ENCODE peak calls at places on chromosomes 6 and 20, in ten cellular contexts. B, P, I, Z, D, X, S, V, G and C are unnamed samples. For H3K9me3, the result is how much of the 10 kb centered on the place peaks cover.

GRCh38 chr6:53581161-53581560 is 36.3 kb upstream of the GCLC start:
- DNase-seq in Z (no peak), I (peak), S (peak), P (no peak), V (no peak), D (peak), G (peak), B (no peak), X (no peak), C (no peak)

GRCh38 chr6:54111341-54111740 is at the start of gene MLIP:
- DNase-seq in V (no peak), Z (peak), B (no peak), X (peak), I (no peak), G (no peak), P (peak), D (no peak), S (no peak), C (no peak)

GRCh38 chr6:166678426-166678825 is 51.4 kb upstream of the RPS6KA2 start:
- DNase-seq in Z (no peak), D (peak), B (no peak), P (no peak), V (no peak), I (peak), S (no peak), X (no peak), G (peak), C (peak)

GRCh38 chr6:1993049-1993448 is 252.4 kb downstream of the GMDS start:
- DNase-seq in X (no peak), D (peak), G (peak), B (no peak), P (no peak), I (peak), V (no peak), S (peak), Z (no peak), C (no peak)

GRCh38 chr6:7684843-7685242 is 41.1 kb upstream of the BMP6 start:
- DNase-seq in B (no peak), D (no peak), G (no peak), X (peak), I (no peak), S (no peak), V (peak), P (no peak), Z (peak), C (no peak)

GRCh38 chr6:53773044-53773696 is 21.6 kb upstream of the LRRC1 start:
- DNase-seq in S (no peak), X (no peak), G (no peak), P (no peak), B (no peak), V (no peak), Z (no peak), D (no peak), I (no peak), C (no peak)

GRCh38 chr6:21665436-21666199 is 72.1 kb downstream of the SOX4 start:
- DNase-seq in Z (peak), V (peak), S (no peak), G (no peak), P (peak), I (peak), B (no peak), D (no peak), X (peak), C (no peak)

GRCh38 chr20:8602389-8603116 is 466.3 kb upstream of the PLCB4 start:
- DNase-seq in I (no peak), P (peak), B (no peak), Z (no peak), X (no peak), V (no peak), G (no peak), D (peak), S (peak), C (no peak)

DNA sequence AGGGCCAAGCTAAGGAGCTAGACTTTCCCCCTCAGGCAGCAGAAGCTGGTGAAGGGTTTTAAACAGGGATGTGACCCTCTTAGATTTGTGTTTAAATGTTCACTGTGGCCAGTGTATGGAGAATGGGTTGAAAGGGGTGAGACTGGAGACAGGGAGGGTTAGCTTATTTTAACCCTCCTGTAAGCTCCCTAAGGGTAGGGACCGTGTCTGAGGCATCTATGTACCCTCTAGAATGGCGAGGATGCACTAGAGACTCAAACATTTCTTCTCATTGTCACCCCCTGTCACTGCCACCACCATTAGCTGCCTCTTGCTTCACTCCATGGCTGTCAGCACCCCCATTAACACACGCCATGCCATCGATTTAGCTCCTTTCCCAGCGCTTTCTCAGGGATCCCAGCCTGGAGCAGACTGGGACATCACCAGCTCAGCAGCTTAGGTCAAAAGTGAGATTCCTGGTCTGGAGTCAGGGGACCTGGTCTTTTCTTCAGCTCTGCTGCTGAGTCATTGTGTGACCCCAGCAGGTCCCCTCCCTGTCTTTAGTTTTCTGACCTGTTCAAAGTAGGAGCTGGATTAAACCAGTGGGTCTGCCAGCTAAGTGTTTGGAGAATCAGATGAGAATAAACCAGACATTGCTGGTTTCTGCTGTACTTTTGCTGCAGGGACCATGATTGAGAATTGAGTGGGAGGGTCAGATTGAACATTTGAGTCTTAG is 1.1 kb upstream of the SLC22A7 start:
- DNase-seq in G (no peak), B (no peak), Z (peak), X (no peak), D (no peak), V (no peak), P (no peak), S (no peak), I (no peak), C (no peak)
- H3K9me3 ChIP-seq in G (under half), B (under half), Z (under half), X (under half), D (under half), V (under half), P (under half), S (under half), I (under half), C (under half)

DNA sequence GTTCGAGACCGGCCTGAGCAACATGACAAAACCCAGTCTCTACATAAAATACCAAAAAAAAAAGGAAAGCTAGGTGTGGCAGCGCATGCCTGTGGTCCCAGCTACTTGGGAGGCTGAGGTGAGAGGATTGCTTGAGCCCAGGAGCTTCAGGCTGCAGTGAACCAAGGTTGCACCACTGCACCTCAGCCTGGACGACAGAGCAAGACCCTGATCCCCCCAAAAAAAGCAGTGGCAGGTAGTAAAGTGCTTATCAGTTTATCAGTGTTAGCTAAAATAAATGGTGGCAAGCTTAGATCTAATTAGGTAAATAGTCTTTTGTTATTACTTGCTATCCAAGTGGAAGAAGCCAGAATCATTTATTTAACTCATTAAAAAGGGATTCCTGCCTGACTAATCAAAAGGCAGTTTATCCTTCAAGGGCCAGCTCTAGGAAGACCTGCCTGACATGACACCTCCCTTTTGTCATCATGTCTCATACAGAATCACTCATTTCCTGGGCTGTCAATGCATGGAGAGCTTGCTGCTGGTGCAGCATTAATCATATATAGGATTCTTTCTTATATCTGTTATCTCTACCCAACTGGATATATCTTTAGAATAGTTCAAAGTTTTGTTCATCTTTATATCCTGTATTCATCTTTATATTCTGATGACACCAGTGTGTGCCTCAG is 9.6 kb downstream of the DSTN start:
- DNase-seq in I (no peak), Z (no peak), B (no peak), D (no peak), G (peak), P (no peak), S (peak), V (no peak), X (no peak), C (no peak)
- H3K27ac ChIP-seq in I (no peak), Z (no peak), B (no peak), D (no peak), G (peak), P (no peak), S (no peak), V (no peak), X (no peak), C (no peak)

DNA sequence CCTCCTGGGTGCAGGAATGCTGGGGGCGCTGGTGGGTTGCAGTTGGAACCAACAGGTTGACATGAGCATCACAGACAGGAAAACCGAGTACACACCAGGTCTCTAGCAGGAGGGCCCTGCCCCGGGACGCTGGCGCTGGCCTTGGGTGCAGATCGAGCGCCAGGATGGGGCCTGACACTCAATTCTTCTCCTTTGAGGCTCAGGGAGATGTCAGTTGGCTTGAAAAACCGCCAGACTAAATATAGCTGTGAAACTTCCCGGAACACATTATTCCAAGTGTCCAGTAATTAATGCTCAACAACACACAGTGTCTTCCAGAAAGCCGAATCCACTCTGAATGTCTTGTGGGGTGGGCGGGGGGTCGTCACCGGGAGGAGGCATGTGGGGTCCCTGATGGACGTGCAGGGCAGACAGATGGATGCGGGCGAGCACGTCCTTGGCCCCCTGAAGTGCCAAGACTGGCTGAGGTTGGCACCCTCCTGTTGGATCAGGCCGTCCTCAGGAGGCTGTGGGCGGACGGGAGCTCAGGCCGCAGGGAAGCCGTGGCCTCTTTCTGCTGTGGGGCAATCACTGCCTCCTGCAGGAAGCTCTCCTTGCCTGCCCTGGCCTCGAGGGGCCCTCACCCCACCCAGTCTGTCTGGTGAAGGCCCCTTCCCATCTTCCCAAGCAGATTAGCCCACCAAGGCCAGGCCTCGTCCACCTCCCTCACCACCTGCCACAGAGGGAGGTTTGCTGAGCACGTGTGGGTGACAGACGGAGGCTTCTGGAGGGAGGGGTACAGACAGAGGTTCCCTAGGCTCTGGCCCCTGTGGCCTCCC is 19.4 kb upstream of the GATA5 start:
- DNase-seq in V (no peak), G (no peak), B (no peak), P (no peak), D (no peak), I (no peak), Z (no peak), X (no peak), S (no peak), C (no peak)
- H2AFZ ChIP-seq in V (no peak), G (no peak), B (peak), P (no peak), D (no peak), I (no peak), Z (no peak), X (no peak), S (no peak), C (no peak)

GRCh38 chr6:35907750-35908149 is 13.1 kb downstream of the SRPK1 start:
- DNase-seq in S (no peak), G (no peak), P (no peak), I (no peak), Z (no peak), B (no peak), D (no peak), V (no peak), X (no peak), C (no peak)
- H3K9me3 ChIP-seq in S (under half), G (under half), P (under half), I (under half), Z (under half), B (under half), D (under half), V (under half), X (half or more), C (under half)

GRCh38 chr6:148934534-148934933 is 187.7 kb downstream of the UST start:
- DNase-seq in V (no peak), S (peak), Z (no peak), X (no peak), P (no peak), B (no peak), I (peak), D (peak), G (peak), C (no peak)
- H3K27ac ChIP-seq in V (no peak), S (peak), Z (no peak), X (no peak), P (no peak), B (no peak), I (no peak), D (no peak), G (no peak), C (no peak)

GRCh38 chr6:67016921-67017460 is 1310.0 kb upstream of the EYS start:
- DNase-seq in X (no peak), G (no peak), P (no peak), D (no peak), I (no peak), Z (no peak), S (no peak), B (no peak), V (no peak), C (no peak)
- H2AFZ ChIP-seq in X (no peak), G (no peak), P (no peak), D (no peak), I (no peak), Z (peak), S (no peak), B (no peak), V (no peak), C (no peak)

GRCh38 chr6:155349956-155350355 is 35.7 kb upstream of the TFB1M start:
- DNase-seq in D (no peak), G (no peak), V (no peak), S (no peak), X (no peak), B (no peak), P (no peak), Z (no peak), I (no peak), C (no peak)
- H3K9me3 ChIP-seq in D (under half), G (under half), V (under half), S (under half), X (under half), B (under half), P (under half), Z (under half), I (under half), C (under half)

DNA sequence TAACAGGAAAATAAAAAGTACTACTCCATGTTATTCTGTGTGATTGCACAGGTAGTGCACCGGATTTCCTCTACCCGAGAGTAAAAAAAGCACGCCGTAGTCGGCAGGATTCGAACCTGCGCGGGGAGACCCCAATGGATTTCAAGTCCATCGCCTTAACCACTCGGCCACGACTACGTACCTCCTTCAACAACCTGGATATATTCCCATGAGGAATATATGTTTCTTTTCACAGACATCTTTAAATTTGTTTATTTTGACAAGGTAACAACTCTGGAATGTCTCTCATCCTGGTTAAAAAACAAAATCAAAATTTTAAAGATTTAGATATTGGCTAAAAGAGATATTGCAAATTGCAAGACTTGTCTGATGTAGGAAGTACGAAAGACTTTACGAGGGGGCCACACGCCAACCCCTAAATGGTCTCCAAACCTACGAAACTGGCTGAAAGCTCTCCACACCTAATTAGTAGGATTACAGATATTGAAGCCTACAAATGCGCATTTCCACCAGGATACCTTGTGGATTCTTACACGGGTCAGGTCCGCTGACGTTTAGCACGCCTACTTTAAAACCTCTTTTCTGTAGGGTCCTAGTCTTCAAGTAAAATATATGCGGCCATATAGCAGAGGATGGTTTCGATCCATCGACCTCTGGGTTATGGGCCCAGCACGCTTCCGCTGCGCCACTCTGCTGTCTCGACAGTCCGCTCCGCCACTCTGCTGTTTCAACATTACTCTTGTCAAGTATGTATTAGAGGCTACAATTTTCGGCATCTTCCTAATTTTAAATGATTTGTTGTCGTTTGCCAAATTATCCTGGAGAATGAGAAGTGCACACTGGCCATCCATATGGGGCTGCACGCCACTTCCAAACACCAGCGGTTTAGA is 52.3 kb upstream of the BTN3A2 start:
- DNase-seq in D (peak), P (peak), Z (peak), X (peak), S (peak), G (peak), B (peak), I (peak), V (peak), C (peak)
- H3K27ac ChIP-seq in D (no peak), P (peak), Z (no peak), X (no peak), S (peak), G (peak), B (peak), I (no peak), V (no peak), C (no peak)

DNA sequence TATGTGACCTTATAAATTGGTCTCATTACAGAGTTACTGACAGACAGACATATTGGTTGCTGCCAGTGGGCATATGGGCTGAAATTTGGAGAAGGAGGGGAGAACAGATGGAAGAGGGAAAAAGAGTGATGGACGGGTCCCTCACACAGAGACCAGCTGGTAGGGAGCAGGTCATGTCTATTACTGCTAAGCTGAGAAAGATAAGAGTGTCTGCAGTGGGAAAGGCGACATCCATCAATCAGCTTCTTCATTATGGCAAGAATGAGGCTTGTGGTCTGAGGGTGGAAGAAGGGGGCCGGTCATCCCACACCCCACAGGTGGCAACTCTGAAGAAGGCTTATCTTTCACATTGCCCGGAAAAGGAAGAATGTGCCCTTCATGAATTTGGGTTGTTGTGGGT is 353.8 kb upstream of the RSPO3 start:
- DNase-seq in P (no peak), X (no peak), S (no peak), I (no peak), G (no peak), V (no peak), B (no peak), Z (no peak), D (no peak), C (no peak)
- H2AFZ ChIP-seq in P (no peak), X (no peak), S (no peak), I (no peak), G (no peak), V (no peak), B (no peak), Z (no peak), D (no peak), C (no peak)